ENCODE peak calls at places on chromosomes 3 and 15, in seven cellular contexts. M is DMS79 treated with DMSO at 0.1 percent for 48 hours, H is adipocyte, D is Panc1, Z is Calu3, T is ovary, I is epithelial cell of esophagus. R is an unnamed sample.

GRCh38 chr3:194389269-194389668 is 9.8 kb downstream of the GP5 start:
- DNase-seq in M (no peak), H (no peak), D (no peak), Z (no peak), T (no peak), I (no peak), R (no peak)

GRCh38 chr15:57061696-57062095 is 143.3 kb downstream of the TCF12 start:
- DNase-seq in M (no peak), H (no peak), D (no peak), Z (no peak), T (no peak), I (no peak), R (no peak)

GRCh38 chr3:100540791-100541334 is 48.4 kb downstream of the TMEM45A start:
- DNase-seq in M (no peak), H (no peak), D (no peak), Z (no peak), T (no peak), I (no peak), R (no peak)

GRCh38 chr15:36294359-36294758 is 285.1 kb upstream of the CDIN1 start:
- DNase-seq in M (no peak), H (no peak), D (no peak), Z (no peak), T (no peak), I (no peak), R (no peak)

GRCh38 chr3:187208159-187208558 is 10.9 kb downstream of the RTP1 start:
- DNase-seq in M (peak), H (peak), D (no peak), Z (peak), T (no peak), I (peak), R (no peak)

GRCh38 chr3:126418661-126419131 is 24.0 kb downstream of the CFAP100 start:
- DNase-seq in M (no peak), H (no peak), D (no peak), Z (no peak), T (no peak), I (no peak), R (no peak)

GRCh38 chr3:162998205-162998604 is 1501.6 kb downstream of the OTOL1 start:
- DNase-seq in M (no peak), H (peak), D (no peak), Z (no peak), T (no peak), I (no peak), R (no peak)

GRCh38 chr3:142794510-142794909 is 70.7 kb downstream of the TRPC1 start:
- DNase-seq in M (no peak), H (no peak), D (no peak), Z (no peak), T (no peak), I (no peak), R (no peak)

GRCh38 chr15:29695486-29696167 is 126.6 kb downstream of the TJP1 start:
- DNase-seq in M (no peak), H (no peak), D (no peak), Z (no peak), T (no peak), I (no peak), R (no peak)

GRCh38 chr3:42988566-42988965 is 9.5 kb downstream of the GASK1A start:
- DNase-seq in M (no peak), H (no peak), D (no peak), Z (no peak), T (no peak), I (no peak), R (no peak)

GRCh38 chr3:105365171-105365535 is 1.6 kb upstream of the ALCAM start:
- DNase-seq in M (peak), H (peak), D (no peak), Z (no peak), T (no peak), I (peak), R (no peak)

GRCh38 chr3:105967117-105967516 is 98.3 kb upstream of the CBLB start:
- DNase-seq in M (no peak), H (peak), D (no peak), Z (no peak), T (no peak), I (no peak), R (peak)

GRCh38 chr15:82680200-82681102 is 29.2 kb downstream of the AP3B2 start:
- DNase-seq in M (no peak), H (no peak), D (no peak), Z (peak), T (peak), I (peak), R (no peak)

GRCh38 chr15:74384566-74385441 is 17.4 kb upstream of the CYP11A1 start:
- DNase-seq in M (no peak), H (no peak), D (no peak), Z (peak), T (no peak), I (peak), R (no peak)

GRCh38 chr15:34578283-34578674 is 5.2 kb downstream of the GOLGA8B start:
- DNase-seq in M (no peak), H (no peak), D (no peak), Z (no peak), T (no peak), I (no peak), R (no peak)

GRCh38 chr3:127330385-127330784 is 42.5 kb upstream of the PRR20G start:
- DNase-seq in M (no peak), H (no peak), D (no peak), Z (no peak), T (no peak), I (no peak), R (no peak)

GRCh38 chr3:190645932-190646331 is 132.0 kb downstream of the IL1RAP start:
- DNase-seq in M (no peak), H (no peak), D (no peak), Z (no peak), T (no peak), I (no peak), R (no peak)

GRCh38 chr15:66886686-66887273 is 178.6 kb upstream of the SMAD3 start:
- DNase-seq in M (no peak), H (no peak), D (no peak), Z (no peak), T (no peak), I (no peak), R (no peak)

R was measured in HCEC 1CT.